ENCODE peak calls at places on chromosomes 3 and 15, in eight cellular contexts. One of them, this sample, is unnamed.

GRCh38 chr15:39731266-39731665 is 51.4 kb downstream of the FSIP1 start:
- DNase-seq in ureter: no peak
- DNase-seq in transverse colon: no peak
- DNase-seq in T-helper 9 cell: no peak
- DNase-seq in glutamatergic neuron: no peak
- DNase-seq in amygdala: no peak
- DNase-seq in gastrocnemius medialis: no peak
- DNase-seq in stimulated activated CD8-positive, alpha-beta memory T cell treated with anti-CD3 and anti-CD28 coated beads, Interleukin-15, amount 100 ng/mL, for 4 hours: no peak
- DNase-seq in this sample: no peak

GRCh38 chr3:177601120-177601519 is 403.8 kb upstream of the TBL1XR1 start:
- DNase-seq in amygdala: no peak
- DNase-seq in transverse colon: no peak
- DNase-seq in glutamatergic neuron: no peak
- DNase-seq in gastrocnemius medialis: no peak
- DNase-seq in stimulated activated CD8-positive, alpha-beta memory T cell treated with anti-CD3 and anti-CD28 coated beads, Interleukin-15, amount 100 ng/mL, for 4 hours: no peak
- DNase-seq in ureter: no peak
- DNase-seq in T-helper 9 cell: no peak
- DNase-seq in this sample: no peak

GRCh38 chr3:58731673-58732072 is 65.1 kb upstream of the FAM3D start:
- DNase-seq in T-helper 9 cell: no peak
- DNase-seq in amygdala: no peak
- DNase-seq in gastrocnemius medialis: no peak
- DNase-seq in transverse colon: no peak
- DNase-seq in stimulated activated CD8-positive, alpha-beta memory T cell treated with anti-CD3 and anti-CD28 coated beads, Interleukin-15, amount 100 ng/mL, for 4 hours: no peak
- DNase-seq in ureter: no peak
- DNase-seq in glutamatergic neuron: no peak
- DNase-seq in this sample: no peak

GRCh38 chr3:156102267-156102912 is 18.0 kb upstream of the KCNAB1 start:
- DNase-seq in stimulated activated CD8-positive, alpha-beta memory T cell treated with anti-CD3 and anti-CD28 coated beads, Interleukin-15, amount 100 ng/mL, for 4 hours: no peak
- DNase-seq in T-helper 9 cell: no peak
- DNase-seq in gastrocnemius medialis: no peak
- DNase-seq in transverse colon: no peak
- DNase-seq in amygdala: no peak
- DNase-seq in ureter: no peak
- DNase-seq in glutamatergic neuron: no peak
- DNase-seq in this sample: no peak

GRCh38 chr3:193742628-193743027 is 149.6 kb downstream of the OPA1 start:
- DNase-seq in transverse colon: no peak
- DNase-seq in stimulated activated CD8-positive, alpha-beta memory T cell treated with anti-CD3 and anti-CD28 coated beads, Interleukin-15, amount 100 ng/mL, for 4 hours: no peak
- DNase-seq in glutamatergic neuron: no peak
- DNase-seq in gastrocnemius medialis: no peak
- DNase-seq in T-helper 9 cell: no peak
- DNase-seq in amygdala: no peak
- DNase-seq in ureter: no peak
- DNase-seq in this sample: no peak

GRCh38 chr3:55482496-55483195 is 4.5 kb downstream of the WNT5A start:
- DNase-seq in glutamatergic neuron: peak; percentile 34
- DNase-seq in stimulated activated CD8-positive, alpha-beta memory T cell treated with anti-CD3 and anti-CD28 coated beads, Interleukin-15, amount 100 ng/mL, for 4 hours: no peak
- DNase-seq in ureter: no peak
- DNase-seq in T-helper 9 cell: no peak
- DNase-seq in transverse colon: no peak
- DNase-seq in gastrocnemius medialis: no peak
- DNase-seq in amygdala: no peak
- DNase-seq in this sample: no peak

GRCh38 chr15:64561997-64562396 is 101.6 kb downstream of the ZNF609 start:
- DNase-seq in glutamatergic neuron: no peak
- DNase-seq in T-helper 9 cell: no peak
- DNase-seq in gastrocnemius medialis: no peak
- DNase-seq in stimulated activated CD8-positive, alpha-beta memory T cell treated with anti-CD3 and anti-CD28 coated beads, Interleukin-15, amount 100 ng/mL, for 4 hours: no peak
- DNase-seq in transverse colon: no peak
- DNase-seq in ureter: no peak
- DNase-seq in amygdala: no peak
- DNase-seq in this sample: no peak

GRCh38 chr3:181210275-181210674 is 220.7 kb upstream of the DNAJC19 start:
- DNase-seq in amygdala: no peak
- DNase-seq in ureter: no peak
- DNase-seq in glutamatergic neuron: no peak
- DNase-seq in stimulated activated CD8-positive, alpha-beta memory T cell treated with anti-CD3 and anti-CD28 coated beads, Interleukin-15, amount 100 ng/mL, for 4 hours: no peak
- DNase-seq in gastrocnemius medialis: no peak
- DNase-seq in transverse colon: no peak
- DNase-seq in T-helper 9 cell: no peak
- DNase-seq in this sample: no peak

GRCh38 chr15:34818531-34818930 is 23.2 kb upstream of the ACTC1 start:
- DNase-seq in T-helper 9 cell: no peak
- DNase-seq in transverse colon: no peak
- DNase-seq in stimulated activated CD8-positive, alpha-beta memory T cell treated with anti-CD3 and anti-CD28 coated beads, Interleukin-15, amount 100 ng/mL, for 4 hours: no peak
- DNase-seq in amygdala: no peak
- DNase-seq in ureter: no peak
- DNase-seq in glutamatergic neuron: no peak
- DNase-seq in gastrocnemius medialis: no peak
- DNase-seq in this sample: no peak

GRCh38 chr15:58628206-58629057 is 121.1 kb downstream of the ADAM10 start:
- DNase-seq in transverse colon: no peak
- DNase-seq in ureter: no peak
- DNase-seq in stimulated activated CD8-positive, alpha-beta memory T cell treated with anti-CD3 and anti-CD28 coated beads, Interleukin-15, amount 100 ng/mL, for 4 hours: no peak
- DNase-seq in T-helper 9 cell: no peak
- DNase-seq in glutamatergic neuron: no peak
- DNase-seq in gastrocnemius medialis: no peak
- DNase-seq in amygdala: no peak
- DNase-seq in this sample: no peak

GRCh38 chr15:64125978-64126377 is 25.6 kb upstream of the SNX22 start:
- DNase-seq in transverse colon: no peak
- DNase-seq in stimulated activated CD8-positive, alpha-beta memory T cell treated with anti-CD3 and anti-CD28 coated beads, Interleukin-15, amount 100 ng/mL, for 4 hours: no peak
- DNase-seq in gastrocnemius medialis: no peak
- DNase-seq in glutamatergic neuron: no peak
- DNase-seq in amygdala: no peak
- DNase-seq in ureter: no peak
- DNase-seq in T-helper 9 cell: no peak
- DNase-seq in this sample: no peak

GRCh38 chr3:186489507-186489906 is 54.7 kb downstream of the CRYGS start:
- DNase-seq in gastrocnemius medialis: no peak
- DNase-seq in glutamatergic neuron: no peak
- DNase-seq in transverse colon: no peak
- DNase-seq in T-helper 9 cell: no peak
- DNase-seq in ureter: no peak
- DNase-seq in stimulated activated CD8-positive, alpha-beta memory T cell treated with anti-CD3 and anti-CD28 coated beads, Interleukin-15, amount 100 ng/mL, for 4 hours: no peak
- DNase-seq in amygdala: no peak
- DNase-seq in this sample: no peak